ENCODE peak calls at places on chromosomes 4 and X, in nine cellular contexts. One of them, this sample, is unnamed.

GRCh38 chr4:14883166-14883565 is 119.1 kb upstream of the CPEB2 start:
- DNase-seq in A549: no peak
- DNase-seq in B cell: no peak
- DNase-seq in activated T-helper 1 cell treated with anti-CD3 and anti-CD28 coated beads, Interleukin-12 subunit alpha, Interleukin-12 subunit beta, Interleukin-2, Interleukin-4 antibody, amounts not matched to agents 30 ng/mL and 10 ng/mL and 1 ng/mL, durations not matched to agents 14 hours and 24 hours and 36 hours: no peak
- DNase-seq in LoVo: no peak
- DNase-seq in Caco-2: no peak
- DNase-seq in cardiac septum: no peak
- DNase-seq in adipocyte: no peak
- DNase-seq in HT1080: no peak
- DNase-seq in this sample: no peak

GRCh38 chr4:76212851-76213414 is 691 bp downstream of the SCARB2 start:
- DNase-seq in A549: peak
- DNase-seq in B cell: no peak
- DNase-seq in activated T-helper 1 cell treated with anti-CD3 and anti-CD28 coated beads, Interleukin-12 subunit alpha, Interleukin-12 subunit beta, Interleukin-2, Interleukin-4 antibody, amounts not matched to agents 30 ng/mL and 10 ng/mL and 1 ng/mL, durations not matched to agents 14 hours and 24 hours and 36 hours: peak
- DNase-seq in LoVo: peak
- DNase-seq in Caco-2: no peak
- DNase-seq in cardiac septum: no peak
- DNase-seq in adipocyte: peak
- DNase-seq in HT1080: peak
- DNase-seq in this sample: no peak

GRCh38 chr4:8912089-8912455 is 40.4 kb upstream of the HMX1 start:
- DNase-seq in A549: no peak
- DNase-seq in B cell: no peak
- DNase-seq in activated T-helper 1 cell treated with anti-CD3 and anti-CD28 coated beads, Interleukin-12 subunit alpha, Interleukin-12 subunit beta, Interleukin-2, Interleukin-4 antibody, amounts not matched to agents 30 ng/mL and 10 ng/mL and 1 ng/mL, durations not matched to agents 14 hours and 24 hours and 36 hours: no peak
- DNase-seq in LoVo: no peak
- DNase-seq in Caco-2: peak
- DNase-seq in cardiac septum: no peak
- DNase-seq in adipocyte: no peak
- DNase-seq in HT1080: no peak
- DNase-seq in this sample: no peak

GRCh38 chr4:13112030-13112429 is 372.1 kb downstream of the RAB28 start:
- DNase-seq in A549: no peak
- DNase-seq in B cell: no peak
- DNase-seq in activated T-helper 1 cell treated with anti-CD3 and anti-CD28 coated beads, Interleukin-12 subunit alpha, Interleukin-12 subunit beta, Interleukin-2, Interleukin-4 antibody, amounts not matched to agents 30 ng/mL and 10 ng/mL and 1 ng/mL, durations not matched to agents 14 hours and 24 hours and 36 hours: no peak
- DNase-seq in LoVo: no peak
- DNase-seq in Caco-2: no peak
- DNase-seq in cardiac septum: no peak
- DNase-seq in adipocyte: no peak
- DNase-seq in HT1080: no peak
- DNase-seq in this sample: no peak

GRCh38 chr4:10204401-10205058 is 87.9 kb upstream of the WDR1 start:
- DNase-seq in A549: no peak
- DNase-seq in B cell: no peak
- DNase-seq in activated T-helper 1 cell treated with anti-CD3 and anti-CD28 coated beads, Interleukin-12 subunit alpha, Interleukin-12 subunit beta, Interleukin-2, Interleukin-4 antibody, amounts not matched to agents 30 ng/mL and 10 ng/mL and 1 ng/mL, durations not matched to agents 14 hours and 24 hours and 36 hours: no peak
- DNase-seq in LoVo: no peak
- DNase-seq in Caco-2: no peak
- DNase-seq in cardiac septum: no peak
- DNase-seq in adipocyte: no peak
- DNase-seq in HT1080: peak
- DNase-seq in this sample: no peak

GRCh38 chr4:89904524-89904923 is 9.9 kb downstream of the MMRN1 start:
- DNase-seq in A549: no peak
- DNase-seq in B cell: no peak
- DNase-seq in activated T-helper 1 cell treated with anti-CD3 and anti-CD28 coated beads, Interleukin-12 subunit alpha, Interleukin-12 subunit beta, Interleukin-2, Interleukin-4 antibody, amounts not matched to agents 30 ng/mL and 10 ng/mL and 1 ng/mL, durations not matched to agents 14 hours and 24 hours and 36 hours: no peak
- DNase-seq in LoVo: no peak
- DNase-seq in Caco-2: no peak
- DNase-seq in cardiac septum: no peak
- DNase-seq in adipocyte: no peak
- DNase-seq in HT1080: no peak
- DNase-seq in this sample: no peak

GRCh38 chr4:101528526-101528925 is 181.2 kb upstream of the PPP3CA start:
- DNase-seq in A549: no peak
- DNase-seq in B cell: no peak
- DNase-seq in activated T-helper 1 cell treated with anti-CD3 and anti-CD28 coated beads, Interleukin-12 subunit alpha, Interleukin-12 subunit beta, Interleukin-2, Interleukin-4 antibody, amounts not matched to agents 30 ng/mL and 10 ng/mL and 1 ng/mL, durations not matched to agents 14 hours and 24 hours and 36 hours: no peak
- DNase-seq in LoVo: no peak
- DNase-seq in Caco-2: peak
- DNase-seq in cardiac septum: no peak
- DNase-seq in adipocyte: no peak
- DNase-seq in HT1080: no peak
- DNase-seq in this sample: no peak

GRCh38 chrX:43446752-43447151 is 209.3 kb upstream of the MAOA start:
- DNase-seq in A549: no peak
- DNase-seq in B cell: no peak
- DNase-seq in activated T-helper 1 cell treated with anti-CD3 and anti-CD28 coated beads, Interleukin-12 subunit alpha, Interleukin-12 subunit beta, Interleukin-2, Interleukin-4 antibody, amounts not matched to agents 30 ng/mL and 10 ng/mL and 1 ng/mL, durations not matched to agents 14 hours and 24 hours and 36 hours: no peak
- DNase-seq in LoVo: no peak
- DNase-seq in Caco-2: no peak
- DNase-seq in cardiac septum: no peak
- DNase-seq in adipocyte: no peak
- DNase-seq in HT1080: no peak
- DNase-seq in this sample: no peak

GRCh38 chr4:126939401-126939800 is 693.4 kb upstream of the INTU start:
- DNase-seq in A549: no peak
- DNase-seq in B cell: no peak
- DNase-seq in activated T-helper 1 cell treated with anti-CD3 and anti-CD28 coated beads, Interleukin-12 subunit alpha, Interleukin-12 subunit beta, Interleukin-2, Interleukin-4 antibody, amounts not matched to agents 30 ng/mL and 10 ng/mL and 1 ng/mL, durations not matched to agents 14 hours and 24 hours and 36 hours: no peak
- DNase-seq in LoVo: no peak
- DNase-seq in Caco-2: no peak
- DNase-seq in cardiac septum: no peak
- DNase-seq in adipocyte: peak
- DNase-seq in HT1080: peak
- DNase-seq in this sample: no peak